ENCODE peak calls at places on chromosome 19, in seven cellular contexts. N, G, T, K, S, H and Z are unnamed samples.
A peak's percentile ranks its signal among the peaks of the same experiment; 100 is the strongest.

GRCh38 chr19:47471733-47472457 is at the start of gene SLC8A2:
- DNase-seq in N (peak; percentile 93), G (peak; percentile 79), T (peak; percentile 73), K (peak; percentile 95), S (peak; percentile 71), H (peak; percentile 35), Z (no peak)

GRCh38 chr19:4090351-4091220 is 23.9 kb upstream of the ZBTB7A start:
- DNase-seq in N (no peak), G (peak; percentile 26), T (no peak), K (no peak), S (no peak), H (no peak), Z (no peak)

GRCh38 chr19:6228523-6229215 is 51.1 kb downstream of the MLLT1 start:
- DNase-seq in N (no peak), G (peak; percentile 24), T (no peak), K (no peak), S (peak; percentile 43), H (no peak), Z (no peak)

GRCh38 chr19:17633700-17634099 is 54.5 kb downstream of the UNC13A start:
- DNase-seq in N (no peak), G (no peak), T (no peak), K (no peak), S (no peak), H (no peak), Z (no peak)

GRCh38 chr19:41232686-41233085 is 13.7 kb downstream of the AXL start:
- DNase-seq in N (no peak), G (no peak), T (no peak), K (no peak), S (no peak), H (no peak), Z (no peak)

GRCh38 chr19:18274303-18274775 is at the start of gene IQCN:
- DNase-seq in N (peak; percentile 69), G (no peak), T (no peak), K (no peak), S (no peak), H (no peak), Z (no peak)

GRCh38 chr19:16897572-16898056 is 8.8 kb downstream of the F2RL3 start:
- DNase-seq in N (no peak), G (no peak), T (no peak), K (no peak), S (no peak), H (no peak), Z (no peak)

GRCh38 chr19:46678110-46678732 is 17.2 kb upstream of the DACT3 start:
- DNase-seq in N (no peak), G (no peak), T (no peak), K (peak; percentile 36), S (no peak), H (peak; percentile 36), Z (no peak)

GRCh38 chr19:35882074-35882832 is 13.9 kb downstream of the APLP1 start:
- DNase-seq in N (peak; percentile 52), G (no peak), T (peak; percentile 67), K (peak; percentile 49), S (no peak), H (peak; percentile 67), Z (peak; percentile 87)

GRCh38 chr19:49489601-49490167 is 2.3 kb downstream of the RPL13A start:
- DNase-seq in N (no peak), G (no peak), T (no peak), K (no peak), S (no peak), H (no peak), Z (no peak)

GRCh38 chr19:15323496-15324235 is 8.7 kb downstream of the BRD4 start:
- DNase-seq in N (peak; percentile 30), G (peak; percentile 68), T (peak; percentile 38), K (no peak), S (no peak), H (no peak), Z (no peak)

GRCh38 chr19:10193666-10194499 is 870 bp downstream of the DNMT1 start:
- DNase-seq in N (peak; percentile 23), G (peak; percentile 59), T (no peak), K (no peak), S (no peak), H (no peak), Z (no peak)

GRCh38 chr19:46813570-46814358 is 25.4 kb upstream of the SLC1A5 start:
- DNase-seq in N (no peak), G (peak; percentile 68), T (peak; percentile 65), K (no peak), S (no peak), H (no peak), Z (no peak)

GRCh38 chr19:38290631-38291147 is 13.4 kb upstream of the C19orf33 start:
- DNase-seq in N (peak; percentile 48), G (no peak), T (no peak), K (no peak), S (no peak), H (no peak), Z (no peak)

GRCh38 chr19:44532819-44533218 is 3.3 kb upstream of the CEACAM20 start:
- DNase-seq in N (no peak), G (no peak), T (no peak), K (no peak), S (no peak), H (no peak), Z (no peak)

GRCh38 chr19:7596191-7596937 is 701 bp downstream of the CAMSAP3 start:
- DNase-seq in N (peak; percentile 73), G (no peak), T (no peak), K (no peak), S (no peak), H (no peak), Z (no peak)

GRCh38 chr19:50325310-50326100 is 3.7 kb downstream of the KCNC3 start:
- DNase-seq in N (peak; percentile 90), G (peak; percentile 64), T (peak; percentile 46), K (peak; percentile 96), S (peak; percentile 89), H (peak; percentile 73), Z (no peak)

GRCh38 chr19:41217741-41218140 is 1.3 kb upstream of the AXL start:
- DNase-seq in N (no peak), G (no peak), T (no peak), K (no peak), S (no peak), H (no peak), Z (no peak)

DNA sequence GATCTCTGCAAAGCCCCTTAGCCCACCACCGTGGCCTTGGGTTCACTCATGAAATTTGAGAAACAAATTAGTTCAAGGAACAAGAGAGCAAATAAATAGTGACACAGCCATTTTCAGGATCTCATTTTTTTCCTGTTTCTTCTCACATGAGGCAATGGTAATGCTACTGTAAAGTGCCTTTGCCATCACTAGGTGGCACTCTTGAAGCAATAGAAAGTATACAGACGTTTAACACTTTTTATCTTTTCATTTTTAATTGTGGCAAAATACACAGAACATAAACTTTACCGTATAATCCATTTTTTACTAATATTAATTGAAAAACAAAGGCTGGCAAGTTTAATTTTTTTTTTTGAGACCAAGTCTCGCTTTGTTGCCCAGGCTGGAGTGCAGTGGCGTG is 76.9 kb upstream of the ZNF835 start:
- DNase-seq in N (no peak), G (no peak), T (no peak), K (no peak), S (no peak), H (no peak), Z (no peak)
- TF ChIP-seq CTCF in N (no peak), G (peak; percentile 63), T (peak; percentile 23), K (peak; percentile 37), S (peak; percentile 76), H (peak; percentile 34), Z (peak; percentile 65)

GRCh38 chr19:2331601-2332246 is 3.2 kb downstream of the SPPL2B start:
- DNase-seq in N (no peak), G (no peak), T (no peak), K (no peak), S (peak; percentile 47), H (no peak), Z (no peak)

GRCh38 chr19:2330632-2331284 is 2.3 kb downstream of the SPPL2B start:
- DNase-seq in N (peak; percentile 89), G (no peak), T (no peak), K (no peak), S (no peak), H (no peak), Z (no peak)

GRCh38 chr19:2333807-2334211 is 5.3 kb downstream of the SPPL2B start:
- DNase-seq in N (no peak), G (no peak), T (no peak), K (no peak), S (no peak), H (no peak), Z (no peak)

GRCh38 chr19:2333027-2333806 is 4.7 kb downstream of the SPPL2B start:
- DNase-seq in N (peak; percentile 50), G (no peak), T (no peak), K (no peak), S (no peak), H (no peak), Z (no peak)

DNA sequence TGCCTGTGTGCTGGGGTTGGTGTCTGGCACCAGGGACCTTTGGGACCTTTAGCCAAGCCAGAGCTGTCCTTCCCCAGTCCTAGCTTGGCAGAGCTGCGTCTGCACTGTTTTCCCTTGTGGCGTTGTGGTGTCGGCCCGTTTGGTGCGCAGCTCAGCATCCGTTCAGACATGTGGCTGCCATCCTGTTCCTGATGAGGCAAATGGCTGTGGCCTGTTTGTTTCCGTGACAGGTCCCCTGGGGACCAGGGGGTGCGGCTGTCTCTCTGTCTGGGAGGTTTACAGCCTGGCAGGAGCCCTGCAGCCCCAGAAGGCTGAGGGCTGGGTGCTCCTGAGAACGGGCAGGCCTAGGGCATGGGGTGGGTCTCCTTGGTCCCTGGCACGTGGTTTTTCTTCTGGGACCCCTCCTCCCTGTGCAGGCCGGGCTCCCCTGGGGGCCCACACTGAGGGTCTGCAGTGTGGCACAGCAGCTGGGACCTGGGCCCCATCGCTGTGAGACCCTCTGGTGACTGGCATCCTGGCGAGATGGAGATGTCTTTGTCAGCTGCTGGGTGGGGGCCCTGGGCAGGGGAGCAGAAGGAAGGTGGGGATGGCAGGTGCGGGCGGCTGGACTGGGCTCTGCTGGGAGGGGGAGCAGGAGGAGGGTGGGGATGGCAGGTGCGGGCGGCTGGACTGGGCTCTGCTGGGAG is 4.0 kb downstream of the SPPL2B start:
- DNase-seq in N (no peak), G (peak; percentile 56), T (no peak), K (no peak), S (no peak), H (no peak), Z (no peak)
- H3K27ac ChIP-seq in N (peak overlapping the region; percentile 95), G (peak overlapping the region; percentile 32), T (peak overlapping the region; percentile 33), K (no peak overlapping the region), S (peak overlapping the region; percentile 86), H (no peak overlapping the region), Z (no peak overlapping the region)

DNA sequence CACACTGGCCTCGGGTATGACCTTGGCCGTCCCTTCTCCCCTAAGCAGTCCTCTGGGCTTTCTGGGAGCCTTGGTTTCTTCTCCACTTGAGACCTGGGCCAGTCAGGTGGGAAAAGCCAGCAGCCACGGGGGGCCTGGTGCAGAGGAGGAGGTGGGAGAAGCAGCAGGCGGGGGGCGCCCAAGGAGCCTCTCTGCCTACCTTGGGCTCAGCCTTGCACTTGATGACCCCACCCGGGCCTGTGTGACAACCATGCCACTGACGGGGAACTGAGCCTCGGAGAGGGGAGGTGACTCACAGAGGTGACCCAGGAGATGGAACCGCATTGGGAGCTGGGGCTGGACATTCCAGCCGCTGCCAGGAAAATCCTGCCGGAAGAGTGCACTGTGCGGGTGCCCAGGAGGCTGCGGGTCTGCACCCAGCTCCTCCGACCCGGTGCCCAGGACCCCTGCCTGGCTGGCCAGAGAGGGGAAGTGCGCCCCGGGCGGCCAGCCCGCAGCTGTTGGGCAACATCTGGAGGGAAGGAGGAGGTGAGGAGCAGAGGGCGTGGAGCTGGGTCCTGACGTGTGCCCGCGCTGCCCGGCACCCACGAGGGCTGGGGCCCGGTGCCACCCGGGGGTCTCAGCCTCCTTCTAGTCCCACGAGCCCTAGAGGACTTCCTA is 23.4 kb upstream of the SLC7A10 start:
- DNase-seq in N (peak; percentile 61), G (no peak), T (no peak), K (no peak), S (no peak), H (no peak), Z (no peak)
- TF ChIP-seq CTCF in N (no peak), G (no peak), T (no peak), K (no peak), S (no peak), H (peak; percentile 16), Z (no peak)

GRCh38 chr19:1627194-1627593 is 21.9 kb upstream of the UQCR11 start:
- DNase-seq in N (no peak), G (no peak), T (no peak), K (no peak), S (no peak), H (no peak), Z (no peak)
- H3K27ac ChIP-seq in N (no peak overlapping the region), G (no peak overlapping the region), T (no peak overlapping the region), K (no peak overlapping the region), S (no peak overlapping the region), H (no peak overlapping the region), Z (no peak overlapping the region)